ENCODE peak calls at places on chromosomes 13 and 19, in eight cellular contexts. P, W, O, J, G, C, H and T are unnamed samples.

GRCh38 chr19:10923503-10924076 is 4.8 kb downstream of the YIPF2 start:
- DNase-seq in W (no peak), C (peak; percentile 4), P (no peak), H (no peak), J (no peak), G (no peak), O (no peak), T (no peak)

GRCh38 chr13:92196566-92197256 is 798.3 kb downstream of the GPC5 start:
- DNase-seq in H (no peak), C (no peak), G (no peak), P (no peak), O (no peak), W (no peak), J (no peak), T (no peak)

GRCh38 chr19:17319473-17320238 is 10.3 kb downstream of the DDA1 start:
- DNase-seq in P (no peak), C (no peak), W (no peak), J (no peak), H (no peak), O (no peak), G (no peak), T (no peak)

GRCh38 chr19:12757544-12758274 is 6.1 kb downstream of the BEST2 start:
- DNase-seq in G (no peak), W (peak; percentile 45), P (peak; percentile 62), J (peak; percentile 36), H (no peak), C (peak; percentile 93), O (peak; percentile 95), T (peak; percentile 83)

GRCh38 chr19:17576758-17577532 is 21.5 kb downstream of the COLGALT1 start:
- DNase-seq in C (peak; percentile 58), H (no peak), P (no peak), G (no peak), J (no peak), O (peak; percentile 100), W (no peak), T (no peak)

GRCh38 chr19:4550479-4551050 is 8.9 kb downstream of the SEMA6B start:
- DNase-seq in H (no peak), W (no peak), G (no peak), J (no peak), C (no peak), P (no peak), O (no peak), T (no peak)

GRCh38 chr13:106565127-106565775 is 2.7 kb downstream of the ARGLU1 start:
- DNase-seq in W (no peak), P (no peak), C (no peak), J (no peak), H (no peak), O (no peak), G (no peak), T (peak; percentile 29)

GRCh38 chr13:75968103-75968838 is 332.1 kb downstream of the LMO7 start:
- DNase-seq in W (no peak), H (no peak), P (no peak), J (no peak), C (peak; percentile 8), O (no peak), G (no peak), T (no peak)

GRCh38 chr19:33675501-33676124 is 53.9 kb downstream of the CHST8 start:
- DNase-seq in O (no peak), G (peak; percentile 43), C (no peak), H (no peak), W (no peak), J (no peak), P (no peak), T (no peak)

GRCh38 chr19:5801796-5802616 is 2.9 kb upstream of the NRTN start:
- DNase-seq in C (no peak), W (no peak), G (no peak), O (peak; percentile 80), J (no peak), P (no peak), H (no peak), T (no peak)

GRCh38 chr19:17743874-17744273 is 7.4 kb upstream of the FCHO1 start:
- DNase-seq in H (no peak), O (no peak), J (no peak), W (no peak), G (no peak), P (no peak), C (no peak), T (peak; percentile 45)

GRCh38 chr19:7500811-7501450 is 12.1 kb upstream of the PEX11G start:
- DNase-seq in W (no peak), G (no peak), J (peak; percentile 34), P (peak; percentile 89), C (peak; percentile 61), O (peak; percentile 89), H (no peak), T (peak; percentile 73)

GRCh38 chr19:8640402-8641004 is 10.1 kb downstream of the NFILZ start:
- DNase-seq in C (no peak), W (no peak), H (no peak), O (no peak), J (no peak), P (no peak), G (no peak), T (no peak)

GRCh38 chr13:87893186-87893585 is 222.0 kb downstream of the SLITRK5 start:
- DNase-seq in W (no peak), P (no peak), C (no peak), O (no peak), G (no peak), J (no peak), H (no peak), T (no peak)

GRCh38 chr13:93144031-93144430 is 82.6 kb upstream of the GPC6 start:
- DNase-seq in C (no peak), W (no peak), H (no peak), G (no peak), O (no peak), P (no peak), J (no peak), T (no peak)

GRCh38 chr13:75869981-75870380 is 233.9 kb downstream of the LMO7 start:
- DNase-seq in C (no peak), O (no peak), P (no peak), G (no peak), H (no peak), J (peak; percentile 11), W (no peak), T (no peak)

GRCh38 chr13:67224148-67224846 is 5.8 kb downstream of the PCDH9 start:
- DNase-seq in J (peak; percentile 27), C (peak; percentile 53), O (peak; percentile 51), G (no peak), P (peak; percentile 80), W (no peak), H (peak; percentile 40), T (peak; percentile 90)

GRCh38 chr13:60584976-60585375 is 188.0 kb downstream of the TDRD3 start:
- DNase-seq in W (no peak), H (no peak), O (peak; percentile 83), J (no peak), P (peak; percentile 33), G (no peak), C (no peak), T (peak; percentile 1)

GRCh38 chr19:47756627-47756929 is 11.2 kb downstream of the NOP53 start:
- DNase-seq in P (no peak), J (no peak), C (no peak), G (no peak), W (no peak), O (no peak), H (no peak), T (no peak)

GRCh38 chr13:99045396-99045795 is 67.5 kb upstream of the DOCK9 start:
- DNase-seq in P (no peak), O (no peak), W (no peak), C (no peak), G (no peak), H (no peak), J (no peak), T (no peak)

GRCh38 chr13:45546410-45546765 is 69.2 kb downstream of the ERICH6B start:
- DNase-seq in G (no peak), P (no peak), C (no peak), J (no peak), O (no peak), W (no peak), H (no peak), T (no peak)

GRCh38 chr19:55679343-55680257 is 4.6 kb downstream of the EPN1 start:
- DNase-seq in O (no peak), J (no peak), H (no peak), C (no peak), W (no peak), P (no peak), G (no peak), T (peak; percentile 25)

GRCh38 chr13:44313674-44314073 is 60.0 kb upstream of the SERP2 start:
- DNase-seq in H (peak; percentile 72), J (no peak), P (no peak), G (peak; percentile 9), O (no peak), C (peak; percentile 58), W (no peak), T (peak; percentile 64)

GRCh38 chr19:17183271-17183757 is 31.8 kb upstream of the USE1 start:
- DNase-seq in H (no peak), G (no peak), C (no peak), J (no peak), P (no peak), O (no peak), W (peak; percentile 43), T (no peak)

GRCh38 chr19:42378225-42378929 is 11.7 kb downstream of the CNFN start:
- DNase-seq in G (no peak), J (no peak), W (no peak), H (no peak), C (no peak), P (no peak), O (no peak), T (no peak)

GRCh38 chr13:29566864-29567263 is 28.6 kb downstream of the SLC7A1 start:
- DNase-seq in H (no peak), P (no peak), O (no peak), W (no peak), C (no peak), G (no peak), J (no peak), T (no peak)

GRCh38 chr19:40805258-40805868 is 6.4 kb downstream of the EGLN2 start:
- DNase-seq in H (no peak), O (no peak), P (no peak), C (no peak), J (no peak), G (no peak), W (no peak), T (no peak)

GRCh38 chr19:16381756-16382401 is 57.3 kb downstream of the KLF2 start:
- DNase-seq in W (no peak), G (peak; percentile 99), P (peak; percentile 54), H (no peak), C (peak; percentile 92), O (no peak), J (no peak), T (peak; percentile 77)

GRCh38 chr13:33279898-33280549 is 5.5 kb downstream of the STARD13 start:
- DNase-seq in P (no peak), J (no peak), G (no peak), W (no peak), H (peak; percentile 87), C (peak; percentile 21), O (no peak), T (peak; percentile 69)

GRCh38 chr19:50639121-50640112 is at the start of gene SYT3:
- DNase-seq in O (peak; percentile 78), C (peak; percentile 91), W (peak; percentile 20), J (peak; percentile 24), G (no peak), P (peak; percentile 74), H (no peak), T (peak; percentile 62)

GRCh38 chr13:113598481-113598880 is 13.9 kb downstream of the TFDP1 start:
- DNase-seq in J (no peak), H (no peak), G (peak; percentile 31), W (no peak), P (no peak), O (peak; percentile 13), C (no peak), T (no peak)

GRCh38 chr13:39062004-39062403 is 23.7 kb downstream of the NHLRC3 start:
- DNase-seq in C (no peak), W (no peak), J (no peak), G (no peak), H (no peak), O (no peak), P (no peak), T (no peak)

GRCh38 chr19:54608792-54609191 is 15.4 kb downstream of the LILRA1 start:
- DNase-seq in O (no peak), G (no peak), J (no peak), H (no peak), W (no peak), C (no peak), P (no peak), T (no peak)

GRCh38 chr13:99802416-99802815 is 169.2 kb downstream of the ZIC5 start:
- DNase-seq in P (no peak), J (no peak), O (no peak), H (no peak), C (no peak), W (no peak), G (no peak), T (no peak)